ENCODE peak calls at places on chromosomes 16 and 17, in nine cellular contexts. E, Q, A, X, V, U, I, D and P are unnamed samples.
A peak's percentile ranks its signal among the peaks of the same experiment; 100 is the strongest.

GRCh38 chr17:40517981-40518380 is 16.6 kb upstream of the TNS4 start:
- DNase-seq in E (no peak), V (no peak), D (no peak), U (no peak), Q (no peak), A (no peak), X (no peak), I (peak; percentile 33), P (no peak)

GRCh38 chr16:57284206-57284951 is at the start of gene PLLP:
- DNase-seq in D (no peak), A (no peak), V (peak; percentile 74), X (peak; percentile 59), E (peak; percentile 40), U (no peak), Q (peak; percentile 13), I (peak; percentile 61), P (no peak)

GRCh38 chr17:42775534-42776098 is 2.4 kb downstream of the VPS25 start:
- DNase-seq in E (no peak), V (no peak), X (no peak), Q (no peak), A (no peak), D (no peak), I (no peak), U (no peak), P (no peak)

GRCh38 chr17:32483451-32484019 is 3.3 kb upstream of the CDK5R1 start:
- DNase-seq in Q (peak; percentile 77), A (peak; percentile 92), V (peak; percentile 42), I (peak; percentile 81), D (peak; percentile 59), X (no peak), E (peak; percentile 80), U (peak; percentile 81), P (peak; percentile 87)

GRCh38 chr16:80739523-80739922 is 64.9 kb downstream of the CDYL2 start:
- DNase-seq in E (no peak), D (no peak), A (no peak), I (no peak), Q (no peak), X (no peak), U (no peak), V (no peak), P (no peak)

GRCh38 chr16:58462997-58463891 is 36.7 kb upstream of the NDRG4 start:
- DNase-seq in X (no peak), U (peak; percentile 72), Q (no peak), I (no peak), E (peak; percentile 69), D (no peak), A (no peak), V (no peak), P (no peak)

GRCh38 chr17:74739227-74739831 is 2.3 kb downstream of the RAB37 start:
- DNase-seq in D (no peak), E (no peak), U (no peak), V (no peak), A (no peak), I (no peak), X (no peak), Q (no peak), P (no peak)

GRCh38 chr16:72884573-72884972 is 163.4 kb downstream of the ZFHX3 start:
- DNase-seq in I (no peak), E (no peak), X (no peak), D (no peak), V (no peak), U (no peak), Q (no peak), A (no peak), P (no peak)

GRCh38 chr17:57881143-57881542 is 31.3 kb upstream of the MRPS23 start:
- DNase-seq in A (no peak), Q (peak; percentile 85), I (no peak), E (peak; percentile 10), V (no peak), X (no peak), U (no peak), D (no peak), P (no peak)

GRCh38 chr17:27247071-27247957 is 46.6 kb upstream of the WSB1 start:
- DNase-seq in E (peak; percentile 51), Q (peak; percentile 98), U (peak; percentile 87), A (peak; percentile 45), D (peak; percentile 75), I (peak; percentile 87), X (peak; percentile 81), V (peak; percentile 47), P (peak; percentile 76)

GRCh38 chr17:27247958-27248342 is 46.0 kb upstream of the WSB1 start:
- DNase-seq in V (no peak), X (no peak), U (no peak), A (no peak), E (no peak), D (no peak), I (no peak), Q (no peak), P (no peak)

GRCh38 chr17:27245230-27245696 is 48.7 kb upstream of the WSB1 start:
- DNase-seq in U (peak; percentile 91), X (peak; percentile 85), Q (peak; percentile 97), D (peak; percentile 83), E (peak; percentile 87), A (peak; percentile 81), V (peak; percentile 74), I (peak; percentile 93), P (peak; percentile 93)

GRCh38 chr17:27244481-27245223 is 49.3 kb upstream of the WSB1 start:
- DNase-seq in D (peak; percentile 88), X (peak; percentile 41), A (peak; percentile 82), E (peak; percentile 64), U (peak; percentile 69), V (no peak), Q (peak; percentile 99), I (peak; percentile 91), P (peak; percentile 91)

DNA sequence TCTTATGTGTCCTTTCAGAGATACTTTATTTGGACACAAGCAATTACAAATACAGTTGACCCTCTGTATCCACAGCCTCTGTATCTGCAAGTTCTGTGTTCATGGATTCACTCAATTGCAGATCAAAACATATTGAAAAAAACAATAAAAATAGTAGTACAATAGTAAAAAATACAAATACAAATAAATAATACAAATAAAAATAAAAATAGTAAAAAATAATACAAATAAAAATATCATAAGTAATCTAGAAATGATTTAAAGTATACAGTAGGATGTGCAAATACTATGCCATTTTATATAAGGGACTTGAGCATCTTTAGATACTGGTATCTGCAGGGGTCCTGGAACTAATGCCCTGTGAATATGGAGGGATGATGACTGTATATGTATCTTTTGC is 47.4 kb upstream of the WSB1 start:
- DNase-seq in Q (no peak), U (no peak), V (no peak), I (no peak), D (no peak), E (no peak), A (no peak), X (no peak), P (no peak)
- H3K27ac ChIP-seq in Q (no peak overlapping the region), U (peak overlapping the region; percentile 85), V (peak overlapping the region; percentile 83), I (peak overlapping the region; percentile 83), D (peak overlapping the region; percentile 91), E (peak overlapping the region; percentile 84), A (no peak overlapping the region), X (peak overlapping the region; percentile 82), P (peak overlapping the region; percentile 94)

DNA sequence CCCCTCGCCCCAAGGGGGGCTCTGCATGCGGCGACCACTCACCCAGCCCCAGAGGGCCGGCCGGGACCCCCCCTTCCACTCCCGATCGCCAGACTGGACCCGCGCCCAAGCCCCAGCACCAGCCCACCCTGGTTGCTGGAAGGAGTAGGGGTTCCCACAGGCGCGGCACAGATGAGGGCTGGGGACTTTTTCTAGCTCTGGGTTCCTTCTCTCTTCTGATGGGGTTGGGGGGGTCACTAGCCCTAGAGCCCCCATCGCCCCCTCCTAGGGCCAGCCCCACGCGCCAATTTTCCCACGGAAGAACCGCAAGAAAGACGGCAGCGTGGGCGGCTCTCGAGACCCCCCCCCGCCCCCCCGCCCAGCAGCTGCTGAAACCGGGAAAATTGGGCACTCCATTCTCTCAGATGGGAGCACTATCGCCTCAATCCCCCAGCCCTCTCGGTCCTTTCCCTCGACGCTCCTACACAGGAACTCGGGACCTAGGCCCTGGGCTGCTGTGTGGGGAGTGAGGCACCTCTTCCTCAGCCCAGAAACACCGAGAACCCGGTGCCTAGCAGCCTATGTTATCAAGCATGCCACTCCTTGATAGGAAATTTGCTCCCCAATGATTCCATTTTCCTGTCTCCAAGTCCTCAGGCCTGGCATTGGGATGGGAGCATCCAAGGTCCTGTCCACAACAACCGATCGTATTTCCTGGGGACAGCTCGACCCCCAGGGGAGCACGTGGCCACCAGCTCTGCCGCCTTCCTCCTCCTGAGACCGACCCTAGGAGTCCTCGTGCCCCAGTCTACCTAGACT is 17.1 kb upstream of the CBX8 start:
- DNase-seq in Q (no peak), A (no peak), X (no peak), I (no peak), D (no peak), U (no peak), E (no peak), V (no peak), P (no peak)
- H3K4me3 ChIP-seq in Q (no peak overlapping the region), A (no peak overlapping the region), X (no peak overlapping the region), I (peak overlapping the region; percentile 38), D (no peak overlapping the region), U (peak overlapping the region; percentile 47), E (peak overlapping the region; percentile 9), V (peak overlapping the region; percentile 32), P (peak overlapping the region; percentile 46)

GRCh38 chr17:81682565-81683207 is 911 bp downstream of the ARL16 start:
- DNase-seq in Q (no peak), E (no peak), U (no peak), I (no peak), V (no peak), D (no peak), X (no peak), A (no peak), P (no peak)
- H3K27ac ChIP-seq in Q (peak overlapping the region; percentile 94), E (peak overlapping the region; percentile 92), U (peak overlapping the region; percentile 88), I (peak overlapping the region; percentile 81), V (peak overlapping the region; percentile 93), D (peak overlapping the region; percentile 73), X (no peak overlapping the region), A (no peak overlapping the region), P (no peak overlapping the region)

GRCh38 chr17:48543854-48544355 is 1.0 kb downstream of the HOXB2 start:
- DNase-seq in V (no peak), A (no peak), E (peak; percentile 21), U (no peak), D (no peak), X (no peak), I (no peak), Q (no peak), P (no peak)

GRCh38 chr17:48544356-48545021 is 420 bp downstream of the HOXB2 start:
- DNase-seq in X (peak; percentile 81), V (peak; percentile 62), D (peak; percentile 92), A (peak; percentile 68), I (peak; percentile 99), E (peak; percentile 82), U (peak; percentile 86), Q (peak; percentile 98), P (peak; percentile 95)

GRCh38 chr17:48545539-48545938 is 630 bp upstream of the HOXB2 start:
- DNase-seq in V (no peak), D (no peak), U (no peak), I (peak; percentile 19), Q (no peak), E (no peak), X (no peak), A (no peak), P (no peak)

GRCh38 chr17:48546187-48546923 is 1.4 kb upstream of the HOXB2 start:
- DNase-seq in I (peak; percentile 79), V (no peak), D (no peak), X (no peak), U (no peak), E (no peak), A (no peak), Q (peak; percentile 83), P (no peak)

DNA sequence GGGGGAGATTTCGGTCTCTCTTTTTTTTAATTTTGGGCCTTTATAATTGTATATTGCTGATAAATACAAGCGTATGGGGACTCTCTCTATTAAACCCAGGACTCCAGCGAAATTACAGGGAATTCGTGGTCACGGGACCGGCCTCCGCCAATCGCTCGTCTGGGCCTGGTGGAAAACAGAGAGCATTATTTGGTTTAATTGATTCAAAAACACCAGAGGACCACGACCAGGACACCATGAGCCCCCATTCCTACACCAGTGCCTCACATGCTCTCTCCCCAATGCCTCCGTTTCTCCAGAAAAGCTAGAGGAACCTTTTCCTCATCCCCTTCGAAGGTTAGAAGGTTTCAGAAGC is at the start of gene HOXB2:
- DNase-seq in X (no peak), U (peak; percentile 53), I (no peak), A (no peak), V (no peak), D (peak; percentile 35), Q (peak; percentile 81), E (peak; percentile 37), P (no peak)
- H3K4me3 ChIP-seq in X (peak within 1 kb of the TSS; percentile 45), U (peak within 1 kb of the TSS; percentile 74), I (peak within 1 kb of the TSS; percentile 87), A (peak within 1 kb of the TSS; percentile 54), V (peak within 1 kb of the TSS; percentile 67), D (peak within 1 kb of the TSS; percentile 64), Q (peak within 1 kb of the TSS; percentile 99), E (peak within 1 kb of the TSS; percentile 59), P (peak within 1 kb of the TSS; percentile 83)